ENCODE peak calls at places on chromosome 16, in five cellular contexts. O is ovary, L is HCT116, B is tibial nerve, G is endodermal cell. D is an unnamed sample. For H3K4me1, the result is how much of the 10 kb centered on the place peaks cover.

GRCh38 chr16:12539185-12539929 is 264.3 kb downstream of the CPPED1 start:
- DNase-seq in O (no peak), L (no peak), B (no peak), G (no peak), D (no peak)

GRCh38 chr16:23706439-23706838 is 6.6 kb downstream of the ERN2 start:
- DNase-seq in O (no peak), L (no peak), B (no peak), G (no peak), D (no peak)

GRCh38 chr16:79261944-79262552 is 338.5 kb downstream of the MAF start:
- DNase-seq in O (no peak), L (no peak), B (no peak), G (no peak), D (no peak)

GRCh38 chr16:21599994-21600773 is 807 bp downstream of the METTL9 start:
- DNase-seq in O (no peak), L (no peak), B (no peak), G (no peak), D (no peak)

GRCh38 chr16:78656887-78657286 is 557.4 kb downstream of the WWOX start:
- DNase-seq in O (no peak), L (no peak), B (no peak), G (no peak), D (no peak)

GRCh38 chr16:57623251-57624043 is 5.0 kb upstream of the ADGRG1 start:
- DNase-seq in O (peak), L (peak), B (peak), G (peak), D (peak)

GRCh38 chr16:88945473-88945872 is 31.5 kb downstream of the CBFA2T3 start:
- DNase-seq in O (no peak), L (no peak), B (no peak), G (no peak), D (no peak)

GRCh38 chr16:78257376-78257728 is 157.9 kb downstream of the WWOX start:
- DNase-seq in O (no peak), L (no peak), B (no peak), G (peak), D (no peak)

GRCh38 chr16:72241930-72242329 is 70.0 kb upstream of the PMFBP1 start:
- DNase-seq in O (peak), L (peak), B (no peak), G (peak), D (no peak)

GRCh38 chr16:89114159-89114981 is 20.7 kb downstream of the ACSF3 start:
- DNase-seq in O (peak), L (no peak), B (no peak), G (peak), D (peak)

GRCh38 chr16:638034-638543 is 2.0 kb upstream of the METTL26 start:
- DNase-seq in O (no peak), L (no peak), B (no peak), G (no peak), D (no peak)
- H3K4me1 ChIP-seq in O (under half), L (under half), B (under half), G (under half), D (under half)

GRCh38 chr16:70696952-70697600 is 11.2 kb upstream of the MTSS2 start:
- DNase-seq in O (no peak), L (no peak), B (no peak), G (peak), D (no peak)
- H3K4me1 ChIP-seq in O (under half), L (under half), B (under half), G (under half), D (under half)

DNA sequence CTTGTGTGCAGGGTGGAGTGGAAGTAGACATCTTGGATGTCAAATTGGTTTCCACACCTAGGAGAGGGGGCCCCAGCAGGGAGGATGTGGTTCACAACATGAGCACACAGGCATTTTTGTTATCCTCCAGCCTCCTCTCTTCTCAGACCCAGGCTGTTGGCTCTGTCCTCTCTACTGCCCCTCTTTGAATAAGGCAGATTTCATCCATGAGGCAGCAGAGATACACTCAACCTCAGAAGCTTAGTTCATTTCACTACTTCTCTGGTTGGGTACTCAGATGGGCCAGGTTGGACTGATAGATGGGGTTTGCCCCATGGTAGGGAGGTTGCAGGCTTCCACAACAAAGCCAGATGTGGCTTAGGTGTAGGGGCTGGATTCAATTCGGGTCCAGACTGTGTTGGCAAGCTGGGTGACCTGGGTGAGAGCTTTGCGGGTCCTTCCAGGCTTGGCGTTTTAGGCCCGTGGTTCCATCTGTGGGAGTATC is 22.2 kb upstream of the NFATC3 start:
- DNase-seq in O (peak), L (no peak), B (no peak), G (no peak), D (no peak)
- H3K4me1 ChIP-seq in O (under half), L (under half), B (under half), G (under half), D (under half)

GRCh38 chr16:11088432-11088794 is 144.0 kb downstream of the CLEC16A start:
- DNase-seq in O (no peak), L (no peak), B (no peak), G (no peak), D (no peak)
- H3K4me1 ChIP-seq in O (under half), L (half or more), B (under half), G (under half), D (under half)

DNA sequence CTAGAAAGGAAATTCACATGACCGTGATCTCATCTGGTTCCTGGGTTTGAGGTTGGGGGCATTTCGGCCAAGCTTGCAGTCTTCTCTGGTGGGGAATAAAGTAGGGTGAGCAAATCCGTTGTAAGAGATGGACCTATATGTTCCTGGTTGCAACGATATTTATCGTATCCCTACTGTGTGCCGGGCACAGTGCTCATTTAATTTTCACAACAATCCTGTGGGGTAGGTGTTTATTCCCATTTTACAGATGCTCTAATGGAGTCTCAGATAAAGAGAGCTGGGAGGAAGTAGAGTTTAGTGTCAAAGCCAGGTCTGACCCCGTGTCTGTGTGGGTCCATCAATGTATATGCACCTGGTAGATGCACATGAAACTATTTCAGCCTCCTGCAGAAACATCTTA is 9.4 kb downstream of the CMIP start:
- DNase-seq in O (no peak), L (no peak), B (no peak), G (no peak), D (no peak)
- H3K4me1 ChIP-seq in O (under half), L (half or more), B (under half), G (under half), D (under half)

GRCh38 chr16:83898463-83899271 is at the start of gene MLYCD:
- DNase-seq in O (peak), L (peak), B (peak), G (peak), D (peak)
- H3K4me1 ChIP-seq in O (under half), L (under half), B (under half), G (under half), D (under half)

GRCh38 chr16:2716948-2717347 is 3.1 kb downstream of the PRSS27 start:
- DNase-seq in O (no peak), L (no peak), B (no peak), G (no peak), D (no peak)
- H3K4me1 ChIP-seq in O (under half), L (under half), B (under half), G (under half), D (under half)

DNA sequence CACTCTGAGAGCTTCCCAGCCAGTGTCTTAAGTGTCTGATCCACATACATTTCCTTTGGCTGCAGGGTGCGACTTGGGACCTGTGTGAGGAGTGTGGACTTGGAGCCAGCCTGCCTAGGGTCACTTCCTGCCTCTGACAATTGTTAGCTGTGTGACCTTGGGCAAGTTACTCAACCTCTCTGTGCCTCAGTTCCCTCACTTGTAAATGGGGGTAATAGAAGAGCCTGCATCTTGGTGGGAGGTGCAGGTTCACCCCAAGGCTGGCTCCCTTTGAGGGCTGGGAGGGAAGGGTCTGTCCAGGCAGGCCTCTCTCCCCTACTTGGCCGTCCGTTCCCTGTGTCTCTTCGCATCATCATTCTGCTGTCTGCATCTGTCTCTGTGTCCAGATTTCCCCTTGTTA is 27.4 kb upstream of the GSE1 start:
- DNase-seq in O (no peak), L (no peak), B (no peak), G (no peak), D (no peak)
- H3K4me1 ChIP-seq in O (under half), L (under half), B (under half), G (under half), D (under half)

GRCh38 chr16:56255904-56256303 is 64.6 kb downstream of the GNAO1 start:
- DNase-seq in O (no peak), L (no peak), B (no peak), G (no peak), D (no peak)

GRCh38 chr16:56258508-56259424 is 67.5 kb downstream of the GNAO1 start:
- DNase-seq in O (no peak), L (no peak), B (no peak), G (no peak), D (no peak)

GRCh38 chr16:56259425-56259779 is 68.1 kb downstream of the GNAO1 start:
- DNase-seq in O (no peak), L (no peak), B (no peak), G (no peak), D (no peak)

GRCh38 chr16:56257260-56257659 is 66.0 kb downstream of the GNAO1 start:
- DNase-seq in O (peak), L (no peak), B (peak), G (no peak), D (no peak)

DNA sequence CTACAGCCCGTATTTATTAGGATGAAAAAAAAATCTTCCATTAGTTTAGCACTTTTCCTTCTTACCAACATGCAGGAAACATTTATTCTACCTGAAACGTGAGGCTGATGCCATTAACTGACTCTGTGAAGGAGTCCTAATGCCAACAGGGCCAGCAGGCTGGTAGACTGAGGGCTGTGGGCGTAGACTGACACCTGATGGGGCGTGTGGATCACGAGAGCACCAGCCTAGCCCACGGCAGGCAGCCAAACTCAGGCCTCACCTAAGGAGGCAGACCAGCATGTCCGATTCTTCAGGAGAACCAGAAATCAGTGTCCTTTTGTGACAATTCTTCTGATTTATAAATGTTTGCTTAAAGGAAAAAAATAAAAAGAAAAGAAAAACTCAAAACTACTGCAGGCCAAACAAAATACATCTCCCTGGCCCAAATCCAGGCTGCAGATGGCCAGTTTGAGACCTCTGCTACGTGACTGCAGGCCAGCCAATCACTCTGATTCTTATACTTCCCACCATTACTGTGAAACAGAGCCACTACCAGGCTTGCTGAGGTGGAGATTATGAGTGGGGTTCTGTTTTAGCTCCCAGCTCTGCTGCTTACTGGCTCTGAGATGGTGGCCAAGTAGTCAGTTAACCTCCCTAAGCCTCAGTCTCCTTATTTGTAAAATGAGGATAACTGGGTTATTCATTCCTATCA is 66.5 kb downstream of the GNAO1 start:
- DNase-seq in O (no peak), L (no peak), B (no peak), G (no peak), D (peak)
- H3K4me1 ChIP-seq in O (under half), L (under half), B (under half), G (under half), D (under half)